ENCODE peak calls at places on chromosomes 1 and 21, in six cellular contexts. One of them, this sample, is unnamed. For H3K9me3 and H3K4me1, the result is how much of the 10 kb centered on the place peaks cover.

GRCh38 chr1:183432548-183432875 is 14.3 kb upstream of the NMNAT2 start:
- DNase-seq in suprapubic skin: no peak
- DNase-seq in body of pancreas: no peak
- DNase-seq in ovary: no peak
- DNase-seq in IMR-90: no peak
- DNase-seq in A549: no peak
- DNase-seq in this sample: no peak

GRCh38 chr1:15007842-15008241 is 145.7 kb upstream of the TMEM51 start:
- DNase-seq in suprapubic skin: no peak
- DNase-seq in A549: no peak
- DNase-seq in body of pancreas: no peak
- DNase-seq in ovary: no peak
- DNase-seq in IMR-90: no peak
- DNase-seq in this sample: no peak

GRCh38 chr1:89363638-89364536 is at the start of gene GBP6:
- DNase-seq in suprapubic skin: no peak
- DNase-seq in A549: no peak
- DNase-seq in body of pancreas: no peak
- DNase-seq in ovary: peak
- DNase-seq in IMR-90: no peak
- DNase-seq in this sample: no peak

GRCh38 chr1:32972814-32973428 is 8.3 kb upstream of the RNF19B start:
- DNase-seq in IMR-90: peak
- DNase-seq in body of pancreas: peak
- DNase-seq in A549: no peak
- DNase-seq in ovary: peak
- DNase-seq in suprapubic skin: no peak
- DNase-seq in this sample: peak

GRCh38 chr1:1529321-1529720 is 11.1 kb downstream of the TMEM240 start:
- DNase-seq in IMR-90: no peak
- DNase-seq in body of pancreas: no peak
- DNase-seq in A549: no peak
- DNase-seq in ovary: no peak
- DNase-seq in suprapubic skin: no peak
- DNase-seq in this sample: no peak

GRCh38 chr1:94180650-94181049 is 56.7 kb downstream of the ARHGAP29 start:
- DNase-seq in IMR-90: peak
- DNase-seq in suprapubic skin: no peak
- DNase-seq in ovary: no peak
- DNase-seq in A549: no peak
- DNase-seq in body of pancreas: no peak
- DNase-seq in this sample: no peak

GRCh38 chr1:199129247-199129646 is 490.4 kb downstream of the PTPRC start:
- DNase-seq in A549: no peak
- DNase-seq in ovary: no peak
- DNase-seq in IMR-90: peak
- DNase-seq in suprapubic skin: no peak
- DNase-seq in body of pancreas: no peak
- DNase-seq in this sample: no peak

GRCh38 chr1:16073490-16074104 is at the start of gene FAM131C:
- DNase-seq in body of pancreas: no peak
- DNase-seq in ovary: no peak
- DNase-seq in IMR-90: no peak
- DNase-seq in A549: peak
- DNase-seq in suprapubic skin: no peak
- DNase-seq in this sample: no peak

GRCh38 chr1:219276029-219276738 is 102.5 kb downstream of the LYPLAL1 start:
- DNase-seq in ovary: no peak
- DNase-seq in IMR-90: no peak
- DNase-seq in A549: no peak
- DNase-seq in suprapubic skin: no peak
- DNase-seq in body of pancreas: no peak
- DNase-seq in this sample: no peak

GRCh38 chr1:183633676-183634343 is 1.8 kb downstream of the ARPC5 start:
- DNase-seq in IMR-90: peak
- DNase-seq in suprapubic skin: no peak
- DNase-seq in A549: peak
- DNase-seq in body of pancreas: peak
- DNase-seq in ovary: no peak
- DNase-seq in this sample: no peak

GRCh38 chr21:36209626-36210171 is 53.1 kb downstream of the DOP1B start:
- DNase-seq in ovary: no peak
- DNase-seq in A549: peak
- DNase-seq in suprapubic skin: no peak
- DNase-seq in IMR-90: peak
- DNase-seq in body of pancreas: peak
- DNase-seq in this sample: peak

GRCh38 chr1:151314137-151314875 is 12.9 kb downstream of the PI4KB start:
- DNase-seq in body of pancreas: peak
- DNase-seq in IMR-90: peak
- DNase-seq in ovary: peak
- DNase-seq in suprapubic skin: peak
- DNase-seq in A549: no peak
- DNase-seq in this sample: no peak

GRCh38 chr1:182301467-182302198 is 90.0 kb downstream of the GLUL start:
- DNase-seq in ovary: no peak
- DNase-seq in suprapubic skin: no peak
- DNase-seq in IMR-90: peak
- DNase-seq in body of pancreas: peak
- DNase-seq in A549: no peak
- DNase-seq in this sample: peak

GRCh38 chr21:35850542-35851103 is 209.7 kb downstream of the SETD4 start:
- DNase-seq in ovary: peak
- DNase-seq in IMR-90: no peak
- DNase-seq in A549: no peak
- DNase-seq in body of pancreas: no peak
- DNase-seq in suprapubic skin: no peak
- DNase-seq in this sample: no peak

GRCh38 chr1:204669579-204669978 is 16.0 kb downstream of the LRRN2 start:
- DNase-seq in IMR-90: no peak
- DNase-seq in body of pancreas: no peak
- DNase-seq in suprapubic skin: no peak
- DNase-seq in ovary: no peak
- DNase-seq in A549: no peak
- DNase-seq in this sample: no peak

GRCh38 chr1:174021611-174022079 is 512 bp downstream of the RC3H1 start:
- DNase-seq in suprapubic skin: no peak
- DNase-seq in ovary: peak
- DNase-seq in body of pancreas: peak
- DNase-seq in A549: peak
- DNase-seq in IMR-90: peak
- DNase-seq in this sample: peak

GRCh38 chr1:191438979-191439378 is 719.3 kb upstream of the RGS18 start:
- DNase-seq in IMR-90: no peak
- DNase-seq in A549: no peak
- DNase-seq in body of pancreas: no peak
- DNase-seq in suprapubic skin: no peak
- DNase-seq in ovary: no peak
- DNase-seq in this sample: no peak

GRCh38 chr21:46551636-46552241 is 53.1 kb downstream of the S100B start:
- DNase-seq in A549: no peak
- DNase-seq in suprapubic skin: no peak
- DNase-seq in body of pancreas: peak
- DNase-seq in IMR-90: no peak
- DNase-seq in ovary: no peak
- DNase-seq in this sample: no peak

GRCh38 chr1:53562256-53562982 is 103.2 kb downstream of the DMRTB1 start:
- DNase-seq in A549: no peak
- DNase-seq in IMR-90: peak
- DNase-seq in body of pancreas: no peak
- DNase-seq in ovary: peak
- DNase-seq in suprapubic skin: peak
- DNase-seq in this sample: no peak

GRCh38 chr1:64001038-64001437 is 202.4 kb upstream of the UBE2U start:
- DNase-seq in ovary: no peak
- DNase-seq in suprapubic skin: no peak
- DNase-seq in A549: no peak
- DNase-seq in body of pancreas: no peak
- DNase-seq in IMR-90: no peak
- DNase-seq in this sample: no peak

GRCh38 chr1:155030899-155031298 is 2.7 kb downstream of the DCST2 start:
- DNase-seq in suprapubic skin: no peak
- DNase-seq in ovary: no peak
- DNase-seq in body of pancreas: no peak
- DNase-seq in A549: no peak
- DNase-seq in IMR-90: no peak
- DNase-seq in this sample: no peak

DNA sequence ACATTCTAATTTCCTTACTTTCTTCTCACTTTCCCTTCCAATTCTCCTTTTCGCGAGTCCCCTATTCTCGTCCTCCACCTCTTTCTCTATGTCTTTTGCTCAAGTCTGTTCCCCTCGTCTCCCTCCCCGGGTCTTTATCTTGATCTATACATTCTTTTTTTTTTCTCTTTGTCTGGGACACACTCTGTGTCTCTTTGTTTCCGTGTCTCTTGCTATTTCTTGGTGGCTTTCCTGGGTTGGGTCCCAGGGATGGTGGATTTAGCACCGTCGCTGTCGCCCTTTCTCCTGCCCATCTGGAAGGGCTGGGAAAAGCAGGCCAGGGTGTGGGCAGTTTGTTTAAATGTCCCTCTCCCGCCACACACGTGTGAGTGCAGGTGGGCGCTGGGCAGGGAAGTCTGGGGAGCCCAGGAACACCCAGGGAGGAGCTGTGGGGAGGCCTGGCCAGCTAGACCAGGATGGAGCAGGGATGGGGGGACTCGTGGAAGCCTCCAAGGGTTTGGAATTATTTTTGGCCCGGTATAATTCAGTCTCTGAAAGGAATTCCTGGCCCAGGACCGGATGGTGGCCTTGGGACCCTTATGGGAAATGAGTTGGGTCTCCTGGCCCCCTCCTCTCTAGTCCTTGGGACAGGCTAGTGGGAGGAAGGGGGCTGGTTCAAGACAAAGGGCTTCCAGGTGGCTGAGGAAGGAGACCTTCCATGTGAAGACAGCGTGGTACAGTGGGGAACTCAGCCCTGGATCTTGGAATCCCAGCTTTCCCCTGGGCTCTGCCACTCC is 9.5 kb upstream of the ID3 start:
- DNase-seq in suprapubic skin: no peak
- DNase-seq in A549: no peak
- DNase-seq in IMR-90: no peak
- DNase-seq in ovary: no peak
- DNase-seq in body of pancreas: no peak
- DNase-seq in this sample: no peak
- TF ChIP-seq POLR2A in suprapubic skin: no peak
- TF ChIP-seq POLR2A in A549: no peak
- TF ChIP-seq POLR2A in IMR-90: no peak
- TF ChIP-seq POLR2A in ovary: no peak
- TF ChIP-seq POLR2A in body of pancreas: no peak
- TF ChIP-seq POLR2A in this sample: no peak

DNA sequence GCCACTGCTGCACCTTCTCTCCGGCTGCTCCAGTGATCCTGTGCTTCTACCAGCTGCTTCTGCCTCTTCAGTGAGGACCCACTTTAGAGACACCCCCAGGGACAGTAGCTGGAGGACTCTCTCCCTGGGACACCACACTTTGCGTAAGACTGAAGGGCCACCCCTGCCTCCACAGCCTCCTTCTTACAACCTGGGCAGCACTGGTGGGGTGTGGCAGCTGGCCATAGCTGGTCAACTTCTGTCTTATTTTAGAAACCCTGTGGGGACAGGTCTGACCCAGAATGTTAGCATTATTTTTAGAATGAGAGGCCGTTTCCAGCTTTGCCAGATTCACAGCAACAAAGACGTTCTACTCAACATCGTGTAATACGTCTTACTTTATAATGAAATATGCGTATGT is 1.1 kb upstream of the KRTAP10-9 start:
- DNase-seq in suprapubic skin: no peak
- DNase-seq in body of pancreas: no peak
- DNase-seq in IMR-90: no peak
- DNase-seq in A549: no peak
- DNase-seq in ovary: no peak
- DNase-seq in this sample: no peak
- H3K9me3 ChIP-seq in suprapubic skin: under half
- H3K9me3 ChIP-seq in body of pancreas: under half
- H3K9me3 ChIP-seq in IMR-90: under half
- H3K9me3 ChIP-seq in A549: under half
- H3K9me3 ChIP-seq in ovary: under half
- H3K9me3 ChIP-seq in this sample: under half

DNA sequence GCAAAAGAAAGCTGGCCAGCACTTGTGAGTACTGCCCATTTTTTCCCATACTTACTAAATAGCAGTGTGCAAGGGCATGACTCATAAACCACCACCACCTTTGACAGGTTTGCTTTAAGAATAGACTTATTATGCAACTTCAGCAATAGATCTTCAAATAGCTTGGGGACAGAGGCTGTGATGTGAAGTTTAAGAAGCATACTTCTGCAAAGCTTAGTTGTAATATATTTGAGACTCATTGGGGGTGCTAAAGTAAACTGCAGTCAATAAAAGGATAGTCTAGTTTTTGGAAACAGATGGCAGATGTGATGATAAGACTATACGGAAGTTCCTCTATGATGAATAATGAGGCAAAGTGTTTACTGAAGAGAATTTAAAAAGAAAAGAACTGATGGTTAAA is 210.0 kb downstream of the PLA2G4A start:
- DNase-seq in ovary: no peak
- DNase-seq in body of pancreas: no peak
- DNase-seq in IMR-90: peak
- DNase-seq in A549: peak
- DNase-seq in suprapubic skin: no peak
- DNase-seq in this sample: no peak
- H3K4me1 ChIP-seq in ovary: under half
- H3K4me1 ChIP-seq in body of pancreas: under half
- H3K4me1 ChIP-seq in IMR-90: under half
- H3K4me1 ChIP-seq in A549: under half
- H3K4me1 ChIP-seq in suprapubic skin: under half
- H3K4me1 ChIP-seq in this sample: under half

GRCh38 chr1:171668372-171668771 is 15.9 kb upstream of the MYOC start:
- DNase-seq in ovary: no peak
- DNase-seq in A549: no peak
- DNase-seq in body of pancreas: no peak
- DNase-seq in IMR-90: no peak
- DNase-seq in suprapubic skin: no peak
- DNase-seq in this sample: no peak

GRCh38 chr1:171664976-171665375 is 12.5 kb upstream of the MYOC start:
- DNase-seq in IMR-90: no peak
- DNase-seq in ovary: no peak
- DNase-seq in A549: no peak
- DNase-seq in body of pancreas: no peak
- DNase-seq in suprapubic skin: no peak
- DNase-seq in this sample: no peak

GRCh38 chr1:171674443-171675405 is 22.2 kb upstream of the MYOC start:
- DNase-seq in ovary: no peak
- DNase-seq in IMR-90: no peak
- DNase-seq in body of pancreas: no peak
- DNase-seq in A549: no peak
- DNase-seq in suprapubic skin: no peak
- DNase-seq in this sample: no peak

GRCh38 chr1:171666114-171666769 is 13.8 kb upstream of the MYOC start:
- DNase-seq in suprapubic skin: no peak
- DNase-seq in body of pancreas: no peak
- DNase-seq in ovary: no peak
- DNase-seq in A549: no peak
- DNase-seq in IMR-90: no peak
- DNase-seq in this sample: no peak

DNA sequence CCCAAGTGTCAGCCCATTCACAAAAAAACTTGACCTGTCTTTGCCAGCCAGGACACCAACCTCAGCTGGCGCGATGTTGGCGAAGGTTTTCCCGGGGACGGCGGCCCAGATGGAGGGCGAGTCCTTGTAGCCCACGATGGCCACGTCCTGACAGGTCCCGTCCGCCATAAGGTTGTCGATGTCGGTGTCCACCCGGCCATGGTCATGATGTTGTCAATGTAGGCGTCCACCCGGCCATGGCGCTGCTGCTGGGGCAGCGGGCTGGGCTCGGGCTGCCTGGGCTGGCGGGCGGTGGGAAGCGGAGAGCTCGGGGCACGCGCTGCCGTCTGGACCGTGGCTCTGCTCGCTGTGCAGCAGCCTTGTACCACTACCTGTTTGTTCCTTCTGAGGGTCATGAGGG is 18.3 kb upstream of the MYOC start:
- DNase-seq in suprapubic skin: no peak
- DNase-seq in ovary: no peak
- DNase-seq in A549: no peak
- DNase-seq in IMR-90: no peak
- DNase-seq in body of pancreas: no peak
- DNase-seq in this sample: no peak
- TF ChIP-seq POLR2A in suprapubic skin: no peak
- TF ChIP-seq POLR2A in ovary: no peak
- TF ChIP-seq POLR2A in A549: no peak
- TF ChIP-seq POLR2A in IMR-90: no peak
- TF ChIP-seq POLR2A in body of pancreas: no peak
- TF ChIP-seq POLR2A in this sample: no peak